ENCODE peak calls at places on chromosomes 2 and 18, in seven cellular contexts. P, F, G, A, S, Z and Q are unnamed samples.
A peak's percentile ranks its signal among the peaks of the same experiment; 100 is the strongest.

GRCh38 chr2:20040489-20041172 is 10.8 kb downstream of the LAPTM4A start:
- DNase-seq in P (no peak), F (no peak), G (no peak), A (no peak), S (no peak), Z (no peak), Q (no peak)

GRCh38 chr2:14587119-14587518 is 45.4 kb upstream of the LRATD1 start:
- DNase-seq in P (no peak), F (no peak), G (no peak), A (no peak), S (no peak), Z (no peak), Q (no peak)

GRCh38 chr2:238686223-238686622 is 161.7 kb upstream of the TWIST2 start:
- DNase-seq in P (no peak), F (no peak), G (no peak), A (no peak), S (no peak), Z (no peak), Q (no peak)

GRCh38 chr2:174292908-174293307 is 41.8 kb upstream of the SP9 start:
- DNase-seq in P (no peak), F (no peak), G (no peak), A (no peak), S (no peak), Z (no peak), Q (no peak)

GRCh38 chr2:241984271-241984655 is 114.7 kb downstream of the RTP5 start:
- DNase-seq in P (peak; percentile 21), F (no peak), G (no peak), A (peak; percentile 38), S (peak; percentile 12), Z (no peak), Q (no peak)

GRCh38 chr2:44169155-44169898 is 652 bp downstream of the PPM1B start:
- DNase-seq in P (no peak), F (peak; percentile 69), G (no peak), A (no peak), S (peak; percentile 74), Z (peak; percentile 53), Q (peak; percentile 22)

GRCh38 chr18:7931763-7932162 is 364.6 kb downstream of the PTPRM start:
- DNase-seq in P (no peak), F (no peak), G (no peak), A (no peak), S (no peak), Z (no peak), Q (no peak)

GRCh38 chr2:45761660-45762059 is 110.2 kb downstream of the PRKCE start:
- DNase-seq in P (no peak), F (no peak), G (no peak), A (no peak), S (no peak), Z (no peak), Q (no peak)

GRCh38 chr2:30481323-30481800 is 34.3 kb downstream of the LCLAT1 start:
- DNase-seq in P (no peak), F (no peak), G (no peak), A (no peak), S (no peak), Z (no peak), Q (no peak)

GRCh38 chr2:18551169-18551568 is 9.3 kb downstream of the RDH14 start:
- DNase-seq in P (no peak), F (no peak), G (no peak), A (no peak), S (no peak), Z (no peak), Q (no peak)

GRCh38 chr2:137799599-137799998 is 164.7 kb upstream of the HNMT start:
- DNase-seq in P (no peak), F (no peak), G (no peak), A (no peak), S (no peak), Z (no peak), Q (no peak)

GRCh38 chr2:60394467-60394866 is 159.0 kb downstream of the BCL11A start:
- DNase-seq in P (no peak), F (no peak), G (no peak), A (no peak), S (no peak), Z (no peak), Q (no peak)

GRCh38 chr2:120939595-120940318 is 204.1 kb downstream of the GLI2 start:
- DNase-seq in P (no peak), F (no peak), G (no peak), A (no peak), S (no peak), Z (peak; percentile 89), Q (no peak)

GRCh38 chr2:231571810-231572209 is 20.9 kb upstream of the TEX44 start:
- DNase-seq in P (no peak), F (no peak), G (no peak), A (no peak), S (no peak), Z (no peak), Q (no peak)
- H3K4me3 ChIP-seq in P (no peak overlapping the region), F (no peak overlapping the region), G (no peak overlapping the region), A (no peak overlapping the region), S (no peak overlapping the region), Z (no peak overlapping the region), Q (no peak overlapping the region)

GRCh38 chr2:25409044-25409443 is 67.3 kb upstream of the DNMT3A start:
- DNase-seq in P (no peak), F (no peak), G (no peak), A (no peak), S (no peak), Z (no peak), Q (no peak)

GRCh38 chr2:25411281-25411680 is 69.6 kb upstream of the DNMT3A start:
- DNase-seq in P (no peak), F (no peak), G (no peak), A (no peak), S (no peak), Z (no peak), Q (no peak)

GRCh38 chr2:25409468-25409867 is 67.7 kb upstream of the DNMT3A start:
- DNase-seq in P (no peak), F (no peak), G (no peak), A (no peak), S (no peak), Z (no peak), Q (no peak)

GRCh38 chr2:25411753-25412152 is 70.0 kb upstream of the DNMT3A start:
- DNase-seq in P (no peak), F (no peak), G (no peak), A (no peak), S (no peak), Z (no peak), Q (no peak)

DNA sequence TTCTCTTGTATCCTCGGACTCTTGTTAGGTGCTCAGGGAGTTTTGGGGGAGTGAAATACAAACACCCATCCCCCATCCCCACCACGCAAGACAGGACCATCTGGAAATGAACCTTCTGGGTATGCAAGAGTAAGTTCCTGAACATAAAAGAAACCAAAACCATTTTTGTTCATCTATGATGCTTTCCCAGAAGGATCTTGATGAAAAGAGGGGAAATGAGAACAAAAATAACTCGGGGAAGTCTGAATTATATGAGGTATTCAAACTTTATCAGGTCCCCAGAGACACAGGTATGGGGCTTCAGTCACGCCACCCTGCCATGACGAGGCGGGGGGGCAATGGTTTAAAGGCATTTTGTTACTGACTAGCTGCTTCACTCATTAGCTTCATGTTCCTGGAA is 68.6 kb upstream of the DNMT3A start:
- DNase-seq in P (no peak), F (no peak), G (no peak), A (no peak), S (no peak), Z (no peak), Q (no peak)
- H3K4me3 ChIP-seq in P (no peak overlapping the region), F (no peak overlapping the region), G (no peak overlapping the region), A (no peak overlapping the region), S (no peak overlapping the region), Z (no peak overlapping the region), Q (no peak overlapping the region)

DNA sequence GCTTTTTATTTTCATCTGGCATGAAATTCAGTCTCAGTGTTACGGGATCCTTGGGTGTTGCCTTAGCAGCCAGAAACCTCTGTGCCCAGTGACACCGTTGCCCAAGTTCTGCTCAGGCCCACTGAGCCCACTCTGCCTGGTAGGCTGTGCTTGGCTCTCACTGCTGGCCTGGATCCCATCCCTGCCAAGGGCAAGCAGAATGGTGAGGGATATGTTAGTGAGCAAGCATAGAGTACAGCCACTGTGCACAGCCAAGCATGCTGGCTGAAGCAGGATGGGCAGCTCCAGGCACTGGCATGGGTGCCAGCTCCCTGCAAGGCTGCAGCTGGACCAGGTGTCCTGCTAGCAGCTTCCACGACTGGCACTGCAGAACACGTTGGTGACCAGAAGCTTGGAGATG is 194.7 kb upstream of the TFPI start:
- DNase-seq in P (no peak), F (no peak), G (no peak), A (no peak), S (no peak), Z (no peak), Q (no peak)
- H3K4me3 ChIP-seq in P (no peak overlapping the region), F (no peak overlapping the region), G (no peak overlapping the region), A (no peak overlapping the region), S (no peak overlapping the region), Z (no peak overlapping the region), Q (no peak overlapping the region)

GRCh38 chr18:2536493-2536892 is 34.8 kb downstream of the METTL4 start:
- DNase-seq in P (no peak), F (no peak), G (no peak), A (no peak), S (no peak), Z (peak; percentile 46), Q (no peak)

GRCh38 chr18:2537281-2537680 is 34.0 kb downstream of the METTL4 start:
- DNase-seq in P (no peak), F (no peak), G (no peak), A (no peak), S (no peak), Z (no peak), Q (no peak)

GRCh38 chr18:2536063-2536462 is 35.2 kb downstream of the METTL4 start:
- DNase-seq in P (no peak), F (no peak), G (no peak), A (no peak), S (no peak), Z (no peak), Q (no peak)

GRCh38 chr18:2534906-2535305 is 36.4 kb downstream of the METTL4 start:
- DNase-seq in P (no peak), F (no peak), G (no peak), A (no peak), S (no peak), Z (no peak), Q (no peak)

DNA sequence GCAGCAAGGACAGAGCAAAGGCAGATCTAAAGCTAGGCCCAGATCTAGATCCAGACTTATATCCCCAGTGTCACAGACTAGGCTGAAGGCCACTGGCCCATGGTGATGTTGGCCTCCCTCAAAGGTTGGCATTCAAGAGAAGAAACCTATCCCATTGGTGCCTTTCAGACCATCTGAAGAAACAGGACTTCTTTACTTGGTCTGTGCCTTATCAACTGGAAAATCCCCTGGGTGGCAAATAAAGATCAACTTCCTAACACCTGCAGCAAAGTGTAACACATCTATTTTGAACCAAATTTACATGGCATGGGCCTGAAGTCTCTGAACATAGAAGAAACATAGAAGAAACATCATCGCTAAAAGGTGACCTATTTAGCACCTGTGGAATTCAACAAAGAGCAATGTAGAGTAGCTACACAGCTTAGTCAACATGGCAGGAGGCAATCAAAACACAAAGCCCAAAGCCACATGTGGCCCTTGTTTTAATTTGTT is 35.8 kb downstream of the METTL4 start:
- DNase-seq in P (no peak), F (no peak), G (no peak), A (no peak), S (no peak), Z (no peak), Q (no peak)
- H3K4me3 ChIP-seq in P (no peak overlapping the region), F (no peak overlapping the region), G (no peak overlapping the region), A (no peak overlapping the region), S (no peak overlapping the region), Z (no peak overlapping the region), Q (no peak overlapping the region)